ENCODE peak calls at places on chromosomes 6 and 20, in eight cellular contexts. One of them, this sample, is unnamed.
A peak's percentile ranks its signal among the peaks of the same experiment; 100 is the strongest.

GRCh38 chr6:131255434-131255833 is 120.2 kb downstream of the AKAP7 start:
- DNase-seq in neuronal stem cell: no peak
- DNase-seq in mesendoderm: no peak
- DNase-seq in GM12878: no peak
- DNase-seq in MM.1S: no peak
- DNase-seq in PC-3: no peak
- DNase-seq in HCT116: no peak
- DNase-seq in DND-41: peak; percentile 10
- DNase-seq in this sample: no peak

GRCh38 chr6:149948011-149948410 is 6.2 kb downstream of the ULBP2 start:
- DNase-seq in DND-41: no peak
- DNase-seq in neuronal stem cell: no peak
- DNase-seq in HCT116: no peak
- DNase-seq in PC-3: no peak
- DNase-seq in GM12878: no peak
- DNase-seq in mesendoderm: no peak
- DNase-seq in MM.1S: no peak
- DNase-seq in this sample: no peak

GRCh38 chr6:33763483-33763882 is 16.8 kb upstream of the IP6K3 start:
- DNase-seq in neuronal stem cell: no peak
- DNase-seq in MM.1S: no peak
- DNase-seq in PC-3: no peak
- DNase-seq in mesendoderm: no peak
- DNase-seq in DND-41: no peak
- DNase-seq in HCT116: no peak
- DNase-seq in GM12878: no peak
- DNase-seq in this sample: no peak

GRCh38 chr20:38843346-38843745 is 37.8 kb downstream of the PPP1R16B start:
- DNase-seq in DND-41: no peak
- DNase-seq in MM.1S: no peak
- DNase-seq in HCT116: no peak
- DNase-seq in GM12878: no peak
- DNase-seq in neuronal stem cell: no peak
- DNase-seq in mesendoderm: no peak
- DNase-seq in PC-3: no peak
- DNase-seq in this sample: no peak

GRCh38 chr20:25745738-25746137 is 49.1 kb upstream of the ZNF337 start:
- DNase-seq in MM.1S: no peak
- DNase-seq in DND-41: no peak
- DNase-seq in mesendoderm: no peak
- DNase-seq in PC-3: no peak
- DNase-seq in neuronal stem cell: no peak
- DNase-seq in HCT116: no peak
- DNase-seq in GM12878: no peak
- DNase-seq in this sample: no peak

GRCh38 chr6:18503588-18504231 is 116.6 kb downstream of the RNF144B start:
- DNase-seq in HCT116: peak; percentile 61
- DNase-seq in MM.1S: peak; percentile 45
- DNase-seq in mesendoderm: peak; percentile 81
- DNase-seq in PC-3: peak; percentile 81
- DNase-seq in DND-41: peak; percentile 35
- DNase-seq in GM12878: peak; percentile 35
- DNase-seq in neuronal stem cell: peak; percentile 58
- DNase-seq in this sample: peak; percentile 91

GRCh38 chr6:169654590-169655391 is 47.0 kb downstream of the WDR27 start:
- DNase-seq in DND-41: peak; percentile 37
- DNase-seq in MM.1S: no peak
- DNase-seq in neuronal stem cell: no peak
- DNase-seq in mesendoderm: no peak
- DNase-seq in HCT116: no peak
- DNase-seq in GM12878: no peak
- DNase-seq in PC-3: peak; percentile 74
- DNase-seq in this sample: peak; percentile 82

GRCh38 chr6:109440325-109441068 is at the start of the genes PPIL6 and SMPD2:
- DNase-seq in HCT116: peak; percentile 70
- DNase-seq in GM12878: no peak
- DNase-seq in PC-3: peak; percentile 81
- DNase-seq in DND-41: peak; percentile 85
- DNase-seq in neuronal stem cell: peak; percentile 94
- DNase-seq in MM.1S: peak; percentile 83
- DNase-seq in mesendoderm: peak; percentile 95
- DNase-seq in this sample: peak; percentile 96

GRCh38 chr6:52946301-52946700 is 36.8 kb upstream of the GSTA3 start:
- DNase-seq in GM12878: no peak
- DNase-seq in DND-41: no peak
- DNase-seq in neuronal stem cell: no peak
- DNase-seq in MM.1S: no peak
- DNase-seq in PC-3: no peak
- DNase-seq in HCT116: no peak
- DNase-seq in mesendoderm: no peak
- DNase-seq in this sample: no peak

GRCh38 chr6:26437550-26437949 is 2.8 kb upstream of the BTN3A3 start:
- DNase-seq in MM.1S: no peak
- DNase-seq in HCT116: no peak
- DNase-seq in neuronal stem cell: no peak
- DNase-seq in mesendoderm: no peak
- DNase-seq in PC-3: no peak
- DNase-seq in GM12878: no peak
- DNase-seq in DND-41: no peak
- DNase-seq in this sample: no peak

GRCh38 chr20:37379967-37380828 is 34.3 kb downstream of the SRC start:
- DNase-seq in MM.1S: no peak
- DNase-seq in mesendoderm: no peak
- DNase-seq in DND-41: no peak
- DNase-seq in PC-3: peak; percentile 81
- DNase-seq in GM12878: no peak
- DNase-seq in HCT116: no peak
- DNase-seq in neuronal stem cell: no peak
- DNase-seq in this sample: no peak

GRCh38 chr6:42249279-42249678 is 31.6 kb upstream of the MRPS10 start:
- DNase-seq in HCT116: no peak
- DNase-seq in PC-3: no peak
- DNase-seq in GM12878: no peak
- DNase-seq in MM.1S: no peak
- DNase-seq in DND-41: no peak
- DNase-seq in mesendoderm: no peak
- DNase-seq in neuronal stem cell: no peak
- DNase-seq in this sample: no peak

GRCh38 chr6:28683945-28684538 is 158.4 kb downstream of the GPX5 start:
- DNase-seq in neuronal stem cell: peak; percentile 35
- DNase-seq in HCT116: peak; percentile 60
- DNase-seq in PC-3: peak; percentile 70
- DNase-seq in DND-41: peak; percentile 26
- DNase-seq in MM.1S: peak; percentile 54
- DNase-seq in mesendoderm: peak; percentile 71
- DNase-seq in GM12878: no peak
- DNase-seq in this sample: peak; percentile 78

GRCh38 chr20:11912013-11912663 is 5.6 kb upstream of the BTBD3 start:
- DNase-seq in HCT116: no peak
- DNase-seq in DND-41: peak; percentile 21
- DNase-seq in neuronal stem cell: no peak
- DNase-seq in MM.1S: peak; percentile 50
- DNase-seq in PC-3: peak; percentile 30
- DNase-seq in mesendoderm: peak; percentile 26
- DNase-seq in GM12878: no peak
- DNase-seq in this sample: no peak

GRCh38 chr20:53165452-53165851 is 193.3 kb downstream of the TSHZ2 start:
- DNase-seq in HCT116: no peak
- DNase-seq in DND-41: no peak
- DNase-seq in GM12878: no peak
- DNase-seq in neuronal stem cell: no peak
- DNase-seq in MM.1S: no peak
- DNase-seq in mesendoderm: no peak
- DNase-seq in PC-3: no peak
- DNase-seq in this sample: no peak

GRCh38 chr6:147570681-147571080 is 62.2 kb downstream of the SAMD5 start:
- DNase-seq in neuronal stem cell: no peak
- DNase-seq in mesendoderm: no peak
- DNase-seq in DND-41: no peak
- DNase-seq in PC-3: no peak
- DNase-seq in HCT116: no peak
- DNase-seq in GM12878: no peak
- DNase-seq in MM.1S: no peak
- DNase-seq in this sample: no peak

GRCh38 chr6:3825331-3825831 is 23.8 kb upstream of the FAM50B start:
- DNase-seq in DND-41: no peak
- DNase-seq in HCT116: no peak
- DNase-seq in PC-3: peak; percentile 70
- DNase-seq in GM12878: no peak
- DNase-seq in mesendoderm: peak; percentile 72
- DNase-seq in MM.1S: no peak
- DNase-seq in neuronal stem cell: no peak
- DNase-seq in this sample: peak; percentile 72

GRCh38 chr6:108222504-108222903 is 38.3 kb downstream of the SNX3 start:
- DNase-seq in mesendoderm: peak; percentile 8
- DNase-seq in PC-3: no peak
- DNase-seq in GM12878: no peak
- DNase-seq in HCT116: no peak
- DNase-seq in MM.1S: no peak
- DNase-seq in neuronal stem cell: no peak
- DNase-seq in DND-41: no peak
- DNase-seq in this sample: no peak

GRCh38 chr20:64255361-64256281 is at the start of gene PCMTD2:
- DNase-seq in MM.1S: peak; percentile 90
- DNase-seq in HCT116: peak; percentile 47
- DNase-seq in DND-41: peak; percentile 87
- DNase-seq in PC-3: peak; percentile 88
- DNase-seq in GM12878: peak; percentile 17
- DNase-seq in mesendoderm: peak; percentile 91
- DNase-seq in neuronal stem cell: peak; percentile 90
- DNase-seq in this sample: peak; percentile 93

GRCh38 chr6:79646006-79646405 is 14.9 kb downstream of the SH3BGRL2 start:
- DNase-seq in neuronal stem cell: no peak
- DNase-seq in mesendoderm: peak; percentile 72
- DNase-seq in MM.1S: no peak
- DNase-seq in GM12878: no peak
- DNase-seq in PC-3: no peak
- DNase-seq in DND-41: peak; percentile 5
- DNase-seq in HCT116: no peak
- DNase-seq in this sample: no peak

GRCh38 chr6:4316867-4317400 is 181.6 kb upstream of the ECI2 start:
- DNase-seq in PC-3: peak; percentile 83
- DNase-seq in neuronal stem cell: no peak
- DNase-seq in DND-41: no peak
- DNase-seq in HCT116: no peak
- DNase-seq in mesendoderm: peak; percentile 60
- DNase-seq in MM.1S: no peak
- DNase-seq in GM12878: no peak
- DNase-seq in this sample: peak; percentile 36

GRCh38 chr6:143961868-143962643 is 46.0 kb downstream of the PLAGL1 start:
- DNase-seq in GM12878: no peak
- DNase-seq in HCT116: no peak
- DNase-seq in PC-3: no peak
- DNase-seq in mesendoderm: no peak
- DNase-seq in neuronal stem cell: peak; percentile 69
- DNase-seq in DND-41: no peak
- DNase-seq in MM.1S: no peak
- DNase-seq in this sample: no peak

GRCh38 chr6:143955971-143956370 is 52.1 kb downstream of the PLAGL1 start:
- DNase-seq in GM12878: no peak
- DNase-seq in DND-41: no peak
- DNase-seq in HCT116: no peak
- DNase-seq in neuronal stem cell: no peak
- DNase-seq in MM.1S: no peak
- DNase-seq in PC-3: peak; percentile 12
- DNase-seq in mesendoderm: no peak
- DNase-seq in this sample: no peak

GRCh38 chr6:143957679-143958274 is 50.3 kb downstream of the PLAGL1 start:
- DNase-seq in mesendoderm: no peak
- DNase-seq in PC-3: no peak
- DNase-seq in HCT116: no peak
- DNase-seq in neuronal stem cell: no peak
- DNase-seq in MM.1S: no peak
- DNase-seq in DND-41: no peak
- DNase-seq in GM12878: no peak
- DNase-seq in this sample: no peak

GRCh38 chr6:143959865-143960264 is 48.2 kb downstream of the PLAGL1 start:
- DNase-seq in MM.1S: no peak
- DNase-seq in PC-3: no peak
- DNase-seq in mesendoderm: peak; percentile 47
- DNase-seq in GM12878: no peak
- DNase-seq in DND-41: no peak
- DNase-seq in HCT116: no peak
- DNase-seq in neuronal stem cell: no peak
- DNase-seq in this sample: no peak

GRCh38 chr6:143958839-143959399 is 49.1 kb downstream of the PLAGL1 start:
- DNase-seq in neuronal stem cell: peak; percentile 90
- DNase-seq in MM.1S: no peak
- DNase-seq in mesendoderm: peak; percentile 96
- DNase-seq in PC-3: no peak
- DNase-seq in GM12878: no peak
- DNase-seq in HCT116: no peak
- DNase-seq in DND-41: no peak
- DNase-seq in this sample: no peak
- H3K9ac ChIP-seq in neuronal stem cell: no peak overlapping the region
- H3K9ac ChIP-seq in MM.1S: no peak overlapping the region
- H3K9ac ChIP-seq in mesendoderm: no peak overlapping the region
- H3K9ac ChIP-seq in PC-3: no peak overlapping the region
- H3K9ac ChIP-seq in GM12878: no peak overlapping the region
- H3K9ac ChIP-seq in HCT116: no peak overlapping the region
- H3K9ac ChIP-seq in DND-41: no peak overlapping the region
- H3K9ac ChIP-seq in this sample: no peak overlapping the region

GRCh38 chr6:13795041-13795748 is 19.2 kb downstream of the MCUR1 start:
- DNase-seq in GM12878: peak; percentile 71
- DNase-seq in HCT116: peak; percentile 46
- DNase-seq in DND-41: peak; percentile 85
- DNase-seq in PC-3: peak; percentile 95
- DNase-seq in mesendoderm: peak; percentile 83
- DNase-seq in MM.1S: peak; percentile 82
- DNase-seq in neuronal stem cell: peak; percentile 78
- DNase-seq in this sample: peak; percentile 93
- H3K36me3 ChIP-seq in GM12878: peaks cover 12% of the 10 kb centered on the region
- H3K36me3 ChIP-seq in HCT116: peaks cover 10% of the 10 kb centered on the region
- H3K36me3 ChIP-seq in DND-41: peaks cover 56% of the 10 kb centered on the region
- H3K36me3 ChIP-seq in PC-3: peaks cover 9% of the 10 kb centered on the region
- H3K36me3 ChIP-seq in mesendoderm: no peaks in the 10 kb centered on the region
- H3K36me3 ChIP-seq in MM.1S: no peaks in the 10 kb centered on the region
- H3K36me3 ChIP-seq in neuronal stem cell: peaks cover 13% of the 10 kb centered on the region
- H3K36me3 ChIP-seq in this sample: peaks cover 26% of the 10 kb centered on the region

DNA sequence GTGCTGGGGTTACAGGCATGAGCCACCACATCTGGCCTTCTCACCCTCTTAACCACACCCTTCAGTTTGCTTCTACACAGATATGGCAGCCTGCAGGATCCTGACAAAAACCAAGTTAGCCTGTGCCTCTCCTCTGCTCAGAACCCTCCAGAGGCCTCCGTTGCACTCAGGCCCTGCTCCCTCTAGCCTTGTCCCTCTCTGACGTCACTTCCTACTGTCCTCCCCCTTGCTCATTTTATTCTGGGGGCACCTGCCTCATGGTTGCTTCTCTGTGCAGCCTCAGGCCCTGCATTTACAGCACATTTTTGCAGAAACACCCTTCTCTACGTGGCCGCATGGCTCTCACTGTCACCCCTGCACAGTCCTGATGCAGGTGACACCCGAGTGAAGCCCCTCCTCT is 105.6 kb downstream of the CDC5L start:
- DNase-seq in DND-41: no peak
- DNase-seq in HCT116: no peak
- DNase-seq in mesendoderm: no peak
- DNase-seq in GM12878: no peak
- DNase-seq in PC-3: no peak
- DNase-seq in neuronal stem cell: no peak
- DNase-seq in MM.1S: no peak
- DNase-seq in this sample: no peak
- H3K9ac ChIP-seq in DND-41: no peak overlapping the region
- H3K9ac ChIP-seq in HCT116: no peak overlapping the region
- H3K9ac ChIP-seq in mesendoderm: no peak overlapping the region
- H3K9ac ChIP-seq in GM12878: no peak overlapping the region
- H3K9ac ChIP-seq in PC-3: peak overlapping the region; percentile 59
- H3K9ac ChIP-seq in neuronal stem cell: no peak overlapping the region
- H3K9ac ChIP-seq in MM.1S: no peak overlapping the region
- H3K9ac ChIP-seq in this sample: no peak overlapping the region

GRCh38 chr6:161117942-161118341 is 126.4 kb downstream of the MAP3K4 start:
- DNase-seq in HCT116: no peak
- DNase-seq in GM12878: no peak
- DNase-seq in PC-3: no peak
- DNase-seq in neuronal stem cell: no peak
- DNase-seq in mesendoderm: no peak
- DNase-seq in DND-41: no peak
- DNase-seq in MM.1S: no peak
- DNase-seq in this sample: no peak
- H3K36me3 ChIP-seq in HCT116: peaks cover 15% of the 10 kb centered on the region
- H3K36me3 ChIP-seq in GM12878: no peaks in the 10 kb centered on the region
- H3K36me3 ChIP-seq in PC-3: peaks cover 20% of the 10 kb centered on the region
- H3K36me3 ChIP-seq in neuronal stem cell: peaks cover 19% of the 10 kb centered on the region
- H3K36me3 ChIP-seq in mesendoderm: peaks cover 10% of the 10 kb centered on the region
- H3K36me3 ChIP-seq in DND-41: peaks cover 80% of the 10 kb centered on the region
- H3K36me3 ChIP-seq in MM.1S: no peaks in the 10 kb centered on the region
- H3K36me3 ChIP-seq in this sample: peaks cover 66% of the 10 kb centered on the region

This sample was measured in adipocyte.